ENCODE peak calls at places on chromosome 1, in four cellular contexts. Y, P, O and E are unnamed samples.

GRCh38 chr1:54117815-54118563 is 34.8 kb downstream of the CDCP2 start:
- DNase-seq in Y (no peak), P (peak), O (no peak), E (no peak)

GRCh38 chr1:55463814-55464445 is 248.8 kb upstream of the USP24 start:
- DNase-seq in Y (no peak), P (no peak), O (no peak), E (no peak)

GRCh38 chr1:27099904-27100796 is 54.8 kb downstream of the SLC9A1 start:
- DNase-seq in Y (peak), P (no peak), O (no peak), E (peak)

GRCh38 chr1:18632711-18633427 is 2.2 kb downstream of the PAX7 start:
- DNase-seq in Y (peak), P (no peak), O (peak), E (peak)

GRCh38 chr1:150162862-150163706 is 13.4 kb downstream of the PLEKHO1 start:
- DNase-seq in Y (peak), P (peak), O (peak), E (peak)

GRCh38 chr1:56189946-56190920 is 389.1 kb downstream of the PLPP3 start:
- DNase-seq in Y (no peak), P (no peak), O (peak), E (peak)

GRCh38 chr1:62224182-62224581 is 29.5 kb downstream of the L1TD1 start:
- DNase-seq in Y (no peak), P (no peak), O (no peak), E (no peak)

GRCh38 chr1:30395631-30396030 is 327.8 kb downstream of the MATN1 start:
- DNase-seq in Y (no peak), P (no peak), O (no peak), E (no peak)

GRCh38 chr1:23559136-23559984 is at the start of gene ID3:
- DNase-seq in Y (peak), P (peak), O (peak), E (peak)

DNA sequence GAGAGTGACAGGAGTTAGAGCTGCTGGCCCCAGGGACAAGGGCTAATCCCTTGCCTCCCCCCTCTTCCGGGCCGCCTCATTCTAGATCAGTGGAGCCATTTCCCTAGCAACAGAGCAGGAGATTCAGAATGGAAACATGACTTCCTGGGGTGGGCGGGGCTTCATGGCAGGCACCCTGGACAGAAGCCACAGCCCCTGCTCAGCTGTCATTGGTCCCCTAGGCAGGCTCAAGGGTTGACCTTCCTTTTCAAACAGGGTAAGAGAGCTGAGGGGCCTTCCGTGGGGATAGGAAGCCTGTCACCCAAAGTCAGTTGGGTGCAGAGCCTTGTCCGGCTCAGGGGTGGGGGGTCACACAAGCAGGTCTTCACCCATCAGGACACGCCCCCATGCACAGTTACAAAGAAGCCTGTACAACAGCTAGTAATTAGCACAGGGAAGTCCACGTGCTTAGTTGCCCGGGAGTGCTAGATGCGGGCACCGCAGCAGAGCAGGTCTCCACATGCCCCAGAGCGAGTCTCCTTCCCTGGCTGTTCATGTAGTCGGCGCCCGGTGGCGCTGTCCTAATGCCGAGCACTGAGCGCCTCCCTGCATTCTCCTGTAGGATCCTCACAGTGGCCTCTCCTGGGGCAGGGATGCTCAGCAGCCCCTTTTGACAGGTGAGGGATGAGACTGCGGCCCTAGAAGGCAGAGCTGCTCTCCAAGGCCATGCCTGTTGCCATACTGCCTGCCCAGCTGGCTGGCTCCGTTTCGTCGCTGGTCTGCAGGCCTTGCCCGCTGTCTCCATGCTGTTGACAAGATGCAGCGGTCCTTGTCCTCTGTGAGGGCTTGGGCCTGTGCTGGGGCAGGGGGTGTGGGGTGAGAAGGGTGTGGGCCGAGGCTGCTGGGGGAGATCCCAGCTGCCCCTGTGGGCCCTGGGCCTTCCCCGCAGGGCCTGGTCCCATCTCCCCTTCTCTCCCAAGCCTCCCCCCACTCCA is 5.1 kb downstream of the TMEM201 start:
- DNase-seq in Y (peak), P (peak), O (peak), E (peak)
- H2BK5ac ChIP-seq in Y (peak), P (no peak), O (no peak), E (no peak)

GRCh38 chr1:117559985-117560384 is 45.9 kb upstream of the TENT5C start:
- DNase-seq in Y (no peak), P (no peak), O (no peak), E (no peak)
- H3K56ac ChIP-seq in Y (no peak), P (no peak), O (no peak), E (no peak)

GRCh38 chr1:205015241-205015640 is 27.8 kb upstream of the CNTN2 start:
- DNase-seq in Y (no peak), P (no peak), O (no peak), E (no peak)

GRCh38 chr1:205017036-205017435 is 26.0 kb upstream of the CNTN2 start:
- DNase-seq in Y (no peak), P (no peak), O (no peak), E (no peak)

GRCh38 chr1:205014772-205015171 is 28.2 kb upstream of the CNTN2 start:
- DNase-seq in Y (no peak), P (no peak), O (no peak), E (no peak)

GRCh38 chr1:205016584-205016983 is 26.4 kb upstream of the CNTN2 start:
- DNase-seq in Y (no peak), P (no peak), O (no peak), E (no peak)

DNA sequence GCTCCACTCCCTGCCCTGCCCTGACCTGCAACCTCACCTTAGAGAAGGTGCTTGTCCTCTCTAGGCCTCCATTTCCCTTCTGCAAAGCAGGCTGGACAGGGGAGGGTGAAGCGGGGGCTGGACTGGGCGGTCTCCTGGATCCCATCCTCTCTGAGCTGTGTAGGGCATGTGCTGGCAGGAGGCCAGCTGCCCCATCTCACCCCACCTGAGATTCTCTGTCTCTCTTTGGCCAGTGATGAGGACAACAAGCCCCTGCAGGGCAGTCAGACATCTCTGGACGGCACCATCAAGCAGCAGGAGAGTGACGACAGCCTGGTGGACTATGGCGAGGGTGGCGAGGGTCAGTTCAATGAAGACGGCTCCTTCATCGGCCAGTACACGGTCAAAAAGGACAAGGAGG is 26.9 kb upstream of the CNTN2 start:
- DNase-seq in Y (no peak), P (no peak), O (no peak), E (no peak)
- H2BK15ac ChIP-seq in Y (no peak), P (no peak), O (no peak), E (no peak)

GRCh38 chr1:67851800-67852199 is 18.5 kb upstream of the GNG12 start:
- DNase-seq in Y (no peak), P (no peak), O (no peak), E (no peak)
- H2BK5ac ChIP-seq in Y (no peak), P (no peak), O (no peak), E (no peak)

GRCh38 chr1:169143351-169143750 is 36.9 kb downstream of the ATP1B1 start:
- DNase-seq in Y (no peak), P (no peak), O (no peak), E (no peak)
- H3K56ac ChIP-seq in Y (no peak), P (no peak), O (no peak), E (no peak)